ENCODE peak calls at places on chromosomes 5 and 9, in nine cellular contexts. G, B, V, O, D, N, Z, W and I are unnamed samples.

GRCh38 chr5:2750758-2751464 is 566 bp downstream of the IRX2 start:
- DNase-seq in G (peak), B (peak), V (no peak), O (no peak), D (no peak), N (no peak), Z (peak), W (no peak), I (no peak)

GRCh38 chr5:154570572-154571324 is 92.7 kb upstream of the HAND1 start:
- DNase-seq in G (no peak), B (no peak), V (no peak), O (no peak), D (no peak), N (no peak), Z (no peak), W (no peak), I (no peak)

GRCh38 chr5:105745111-105745510 is 1925.6 kb downstream of the EFNA5 start:
- DNase-seq in G (no peak), B (no peak), V (no peak), O (no peak), D (no peak), N (no peak), Z (no peak), W (no peak), I (no peak)

GRCh38 chr9:106862115-106862945 is 636 bp upstream of the ZNF462 start:
- DNase-seq in G (peak), B (no peak), V (peak), O (peak), D (no peak), N (no peak), Z (peak), W (peak), I (peak)

GRCh38 chr5:78519198-78519941 is 129.2 kb downstream of the LHFPL2 start:
- DNase-seq in G (no peak), B (no peak), V (no peak), O (no peak), D (no peak), N (no peak), Z (no peak), W (no peak), I (no peak)

GRCh38 chr9:21709464-21710058 is 92.9 kb upstream of the MTAP start:
- DNase-seq in G (peak), B (peak), V (peak), O (no peak), D (peak), N (peak), Z (peak), W (peak), I (no peak)

GRCh38 chr5:83899351-83899970 is 178.8 kb upstream of the HAPLN1 start:
- DNase-seq in G (no peak), B (no peak), V (no peak), O (no peak), D (no peak), N (no peak), Z (peak), W (no peak), I (no peak)

GRCh38 chr5:142512041-142512679 is 173.7 kb downstream of the FGF1 start:
- DNase-seq in G (no peak), B (no peak), V (peak), O (no peak), D (no peak), N (peak), Z (peak), W (no peak), I (no peak)

GRCh38 chr5:27311544-27311943 is 273.2 kb upstream of the CDH9 start:
- DNase-seq in G (no peak), B (no peak), V (no peak), O (no peak), D (no peak), N (no peak), Z (no peak), W (no peak), I (no peak)

GRCh38 chr5:153517105-153517700 is 26.7 kb downstream of the GRIA1 start:
- DNase-seq in G (no peak), B (no peak), V (no peak), O (no peak), D (no peak), N (no peak), Z (no peak), W (no peak), I (no peak)

GRCh38 chr5:157252741-157253465 is 13.0 kb upstream of the CYFIP2 start:
- DNase-seq in G (no peak), B (no peak), V (peak), O (no peak), D (peak), N (no peak), Z (no peak), W (no peak), I (no peak)

GRCh38 chr5:17096975-17097695 is 120.3 kb upstream of the BASP1 start:
- DNase-seq in G (no peak), B (no peak), V (no peak), O (no peak), D (no peak), N (no peak), Z (no peak), W (no peak), I (peak)

GRCh38 chr9:136339173-136339957 is 12.0 kb downstream of the GPSM1 start:
- DNase-seq in G (peak), B (no peak), V (peak), O (no peak), D (peak), N (no peak), Z (peak), W (peak), I (no peak)

GRCh38 chr5:58579781-58580180 is 3.1 kb upstream of the RAB3C start:
- DNase-seq in G (no peak), B (no peak), V (no peak), O (no peak), D (no peak), N (no peak), Z (no peak), W (no peak), I (no peak)

GRCh38 chr9:126114409-126114760 is 212.2 kb upstream of the MVB12B start:
- DNase-seq in G (no peak), B (no peak), V (no peak), O (peak), D (peak), N (no peak), Z (no peak), W (no peak), I (no peak)

GRCh38 chr5:68405026-68405684 is 189.6 kb downstream of the PIK3R1 start:
- DNase-seq in G (no peak), B (no peak), V (no peak), O (no peak), D (no peak), N (no peak), Z (no peak), W (peak), I (no peak)

GRCh38 chr5:123718238-123718637 is 206.3 kb downstream of the CSNK1G3 start:
- DNase-seq in G (no peak), B (no peak), V (no peak), O (no peak), D (no peak), N (no peak), Z (no peak), W (no peak), I (no peak)

GRCh38 chr5:154646841-154647759 is 108.1 kb upstream of the LARP1 start:
- DNase-seq in G (no peak), B (no peak), V (peak), O (peak), D (peak), N (no peak), Z (no peak), W (no peak), I (no peak)

GRCh38 chr5:75091597-75091996 is 39.2 kb upstream of the GCNT4 start:
- DNase-seq in G (no peak), B (no peak), V (peak), O (no peak), D (no peak), N (no peak), Z (no peak), W (no peak), I (no peak)

GRCh38 chr9:98983295-98984268 is 39.9 kb downstream of the COL15A1 start:
- DNase-seq in G (no peak), B (no peak), V (peak), O (peak), D (no peak), N (no peak), Z (peak), W (no peak), I (peak)

GRCh38 chr5:59766394-59766793 is 127.1 kb downstream of the PDE4D start:
- DNase-seq in G (no peak), B (no peak), V (no peak), O (peak), D (no peak), N (no peak), Z (no peak), W (peak), I (no peak)

GRCh38 chr9:131485728-131486381 is 16.9 kb upstream of the POMT1 start:
- DNase-seq in G (no peak), B (no peak), V (no peak), O (no peak), D (no peak), N (no peak), Z (no peak), W (no peak), I (no peak)

GRCh38 chr9:21708846-21709245 is 93.6 kb upstream of the MTAP start:
- DNase-seq in G (no peak), B (no peak), V (no peak), O (no peak), D (no peak), N (no peak), Z (no peak), W (no peak), I (no peak)

GRCh38 chr9:120394058-120394669 is 185.8 kb downstream of the CDK5RAP2 start:
- DNase-seq in G (no peak), B (no peak), V (peak), O (no peak), D (peak), N (no peak), Z (peak), W (no peak), I (no peak)

GRCh38 chr9:114025196-114025753 is 52.8 kb downstream of the AMBP start:
- DNase-seq in G (no peak), B (no peak), V (no peak), O (no peak), D (peak), N (no peak), Z (no peak), W (no peak), I (no peak)

GRCh38 chr9:23088932-23089364 is 642.3 kb downstream of the DMRTA1 start:
- DNase-seq in G (peak), B (no peak), V (peak), O (peak), D (no peak), N (no peak), Z (peak), W (peak), I (no peak)

GRCh38 chr5:127392762-127393161 is 102.2 kb downstream of the MEGF10 start:
- DNase-seq in G (no peak), B (no peak), V (no peak), O (no peak), D (no peak), N (no peak), Z (no peak), W (no peak), I (no peak)

GRCh38 chr9:20558609-20559016 is 63.7 kb downstream of the MLLT3 start:
- DNase-seq in G (no peak), B (no peak), V (peak), O (no peak), D (peak), N (no peak), Z (peak), W (peak), I (peak)

GRCh38 chr5:87906962-87907361 is 361.7 kb downstream of the TMEM161B start:
- DNase-seq in G (no peak), B (no peak), V (no peak), O (no peak), D (no peak), N (no peak), Z (no peak), W (no peak), I (no peak)

GRCh38 chr9:133290751-133291302 is 15.8 kb upstream of the ABO start:
- DNase-seq in G (no peak), B (no peak), V (no peak), O (no peak), D (no peak), N (no peak), Z (no peak), W (no peak), I (no peak)

GRCh38 chr9:86783884-86784283 is 163.4 kb downstream of the GAS1 start:
- DNase-seq in G (no peak), B (no peak), V (peak), O (no peak), D (no peak), N (no peak), Z (no peak), W (no peak), I (no peak)

GRCh38 chr5:32258406-32258805 is 54.3 kb downstream of the MTMR12 start:
- DNase-seq in G (no peak), B (no peak), V (no peak), O (no peak), D (no peak), N (no peak), Z (no peak), W (no peak), I (peak)

GRCh38 chr9:130740218-130741023 is 46.8 kb downstream of the EXOSC2 start:
- DNase-seq in G (no peak), B (no peak), V (no peak), O (no peak), D (no peak), N (no peak), Z (no peak), W (no peak), I (no peak)

GRCh38 chr9:118318770-118319443 is 614.7 kb downstream of the TLR4 start:
- DNase-seq in G (no peak), B (peak), V (peak), O (peak), D (no peak), N (peak), Z (no peak), W (peak), I (no peak)

GRCh38 chr9:123679330-123679987 is 250.5 kb downstream of the DENND1A start:
- DNase-seq in G (no peak), B (no peak), V (peak), O (no peak), D (no peak), N (no peak), Z (no peak), W (no peak), I (peak)

GRCh38 chr9:124747065-124747464 is 24.0 kb downstream of the NR6A1 start:
- DNase-seq in G (no peak), B (no peak), V (no peak), O (no peak), D (no peak), N (no peak), Z (no peak), W (no peak), I (no peak)